ENCODE peak calls at places on chromosome 12, in ten cellular contexts. E is GM19239; N is left ventricle myocardium superior; T is Caki2; U is T-helper 2 cell; X is ELR; L is stimulated activated CD4-positive, alpha-beta T cell treated with anti-CD3 and anti-CD28 coated beads, Interleukin-1b, Interleukin-23, amount 100 ng/mL, for 24 hours; Q is sigmoid colon; Y is activated naive CD8-positive, alpha-beta T cell treated with anti-CD3 and anti-CD28 coated beads, Interleukin-2, amount 50 U/mL, for 24 hours; K is NCI-H2081. F is an unnamed sample.

GRCh38 chr12:114674201-114675047 is 9.6 kb downstream of the TBX3 start:
- DNase-seq in E (no peak), N (no peak), T (no peak), U (no peak), X (peak; percentile 76), L (no peak), Q (no peak), Y (no peak), K (no peak), F (no peak)

GRCh38 chr12:52835271-52836041 is 1.3 kb upstream of the KRT79 start:
- DNase-seq in E (no peak), N (no peak), T (no peak), U (no peak), X (no peak), L (no peak), Q (no peak), Y (peak; percentile 34), K (no peak), F (no peak)

GRCh38 chr12:102440109-102440405 is 40.3 kb downstream of the IGF1 start:
- DNase-seq in E (no peak), N (no peak), T (no peak), U (no peak), X (no peak), L (no peak), Q (no peak), Y (no peak), K (no peak), F (no peak)

GRCh38 chr12:128367961-128368360 is 101.0 kb downstream of the TMEM132C start:
- DNase-seq in E (no peak), N (no peak), T (no peak), U (no peak), X (no peak), L (no peak), Q (no peak), Y (no peak), K (no peak), F (no peak)

GRCh38 chr12:95653761-95654546 is 102.7 kb upstream of the USP44 start:
- DNase-seq in E (no peak), N (peak; percentile 48), T (no peak), U (no peak), X (peak; percentile 89), L (no peak), Q (no peak), Y (no peak), K (no peak), F (no peak)

GRCh38 chr12:81942588-81942987 is 183.4 kb upstream of the PPFIA2 start:
- DNase-seq in E (no peak), N (no peak), T (no peak), U (no peak), X (no peak), L (no peak), Q (no peak), Y (no peak), K (no peak), F (no peak)

GRCh38 chr12:24172031-24172772 is 222.7 kb upstream of the SOX5 start:
- DNase-seq in E (no peak), N (no peak), T (no peak), U (no peak), X (peak; percentile 17), L (no peak), Q (no peak), Y (no peak), K (no peak), F (no peak)

GRCh38 chr12:2083561-2083960 is 30.8 kb downstream of the CACNA1C start:
- DNase-seq in E (no peak), N (no peak), T (no peak), U (no peak), X (no peak), L (no peak), Q (no peak), Y (no peak), K (peak; percentile 31), F (no peak)

GRCh38 chr12:64826234-64826633 is 1.8 kb downstream of the TBC1D30 start:
- DNase-seq in E (peak; percentile 25), N (peak; percentile 66), T (peak; percentile 16), U (no peak), X (peak; percentile 42), L (peak; percentile 25), Q (no peak), Y (peak; percentile 70), K (peak; percentile 74), F (peak; percentile 13)

GRCh38 chr12:50633950-50634349 is 129.2 kb downstream of the DIP2B start:
- DNase-seq in E (no peak), N (no peak), T (no peak), U (no peak), X (peak; percentile 47), L (no peak), Q (no peak), Y (no peak), K (no peak), F (no peak)

GRCh38 chr12:77189463-77189862 is 124.1 kb upstream of the E2F7 start:
- DNase-seq in E (no peak), N (no peak), T (no peak), U (no peak), X (peak; percentile 78), L (no peak), Q (no peak), Y (no peak), K (no peak), F (no peak)

GRCh38 chr12:49403887-49404517 is 36.7 kb downstream of the SPATS2 start:
- DNase-seq in E (no peak), N (no peak), T (no peak), U (no peak), X (no peak), L (no peak), Q (no peak), Y (no peak), K (no peak), F (no peak)

GRCh38 chr12:6981152-6982052 is 10.7 kb downstream of the EMG1 start:
- DNase-seq in E (no peak), N (no peak), T (no peak), U (no peak), X (no peak), L (no peak), Q (no peak), Y (no peak), K (no peak), F (no peak)

GRCh38 chr12:113090740-113091139 is 34.2 kb downstream of the DTX1 start:
- DNase-seq in E (no peak), N (no peak), T (no peak), U (no peak), X (no peak), L (no peak), Q (no peak), Y (no peak), K (no peak), F (no peak)

GRCh38 chr12:104219908-104220404 is 4.4 kb downstream of the TXNRD1 start:
- DNase-seq in E (no peak), N (no peak), T (peak; percentile 92), U (peak; percentile 18), X (peak; percentile 98), L (no peak), Q (no peak), Y (peak; percentile 59), K (peak; percentile 37), F (peak; percentile 52)

GRCh38 chr12:132904718-132905328 is 17.4 kb upstream of the CHFR start:
- DNase-seq in E (peak; percentile 25), N (peak; percentile 93), T (no peak), U (peak; percentile 84), X (peak; percentile 13), L (peak; percentile 84), Q (peak; percentile 92), Y (peak; percentile 93), K (no peak), F (peak; percentile 88)

GRCh38 chr12:1281683-1282366 is 290.8 kb downstream of the ERC1 start:
- DNase-seq in E (no peak), N (no peak), T (no peak), U (no peak), X (peak; percentile 84), L (no peak), Q (no peak), Y (no peak), K (no peak), F (no peak)

GRCh38 chr12:13220848-13221247 is 24.3 kb downstream of the EMP1 start:
- DNase-seq in E (no peak), N (no peak), T (no peak), U (no peak), X (peak; percentile 77), L (no peak), Q (no peak), Y (no peak), K (no peak), F (no peak)

GRCh38 chr12:56315256-56315625 is 547 bp downstream of the CNPY2 start:
- DNase-seq in E (no peak), N (no peak), T (peak; percentile 18), U (no peak), X (peak; percentile 33), L (no peak), Q (no peak), Y (no peak), K (no peak), F (no peak)

GRCh38 chr12:132150780-132151144 is 6.5 kb downstream of the NOC4L start:
- DNase-seq in E (no peak), N (no peak), T (no peak), U (peak; percentile 3), X (no peak), L (no peak), Q (peak; percentile 59), Y (no peak), K (no peak), F (peak; percentile 1)

GRCh38 chr12:12704593-12705230 is 8.7 kb upstream of the GPR19 start:
- DNase-seq in E (no peak), N (no peak), T (peak; percentile 86), U (no peak), X (peak; percentile 96), L (no peak), Q (peak; percentile 79), Y (no peak), K (peak; percentile 83), F (no peak)

GRCh38 chr12:8057839-8058238 is 8.3 kb downstream of the C3AR1 start:
- DNase-seq in E (no peak), N (no peak), T (no peak), U (no peak), X (peak; percentile 43), L (no peak), Q (no peak), Y (no peak), K (no peak), F (no peak)

F was measured in activated gamma-delta T cell treated with Interleukin-2 at 50 U/mL for 16 hours.